ENCODE peak calls at places on chromosomes 7 and 10, in seven cellular contexts. N is cardiac muscle cell, L is hepatocyte, D is left ventricle myocardium inferior, V is sigmoid colon, E is neural progenitor cell, Z is psoas muscle. I is an unnamed sample. For H3K4me1, the result is how much of the 10 kb centered on the place peaks cover.

GRCh38 chr7:73742338-73742752 is 3.7 kb upstream of the ABHD11 start:
- DNase-seq in N (no peak), L (peak), D (no peak), V (no peak), E (peak), Z (no peak), I (peak)

GRCh38 chr7:93298671-93299070 is 66.5 kb downstream of the VPS50 start:
- DNase-seq in N (no peak), L (no peak), D (no peak), V (no peak), E (no peak), Z (no peak), I (no peak)

GRCh38 chr10:73246322-73246782 is 703 bp downstream of the DNAJC9 start:
- DNase-seq in N (no peak), L (no peak), D (no peak), V (no peak), E (no peak), Z (no peak), I (no peak)

GRCh38 chr7:1741751-1742554 is 71.9 kb downstream of the ELFN1 start:
- DNase-seq in N (no peak), L (no peak), D (peak), V (no peak), E (no peak), Z (peak), I (peak)

GRCh38 chr7:29337628-29338116 is 143.1 kb downstream of the CHN2 start:
- DNase-seq in N (no peak), L (no peak), D (no peak), V (no peak), E (no peak), Z (no peak), I (no peak)

GRCh38 chr7:80665526-80665925 is 27.1 kb downstream of the CD36 start:
- DNase-seq in N (no peak), L (no peak), D (no peak), V (no peak), E (no peak), Z (no peak), I (no peak)

GRCh38 chr7:132738254-132738653 is 162.0 kb upstream of the PLXNA4 start:
- DNase-seq in N (no peak), L (no peak), D (no peak), V (no peak), E (no peak), Z (no peak), I (no peak)

GRCh38 chr7:144812379-144813283 is 23.2 kb downstream of the TPK1 start:
- DNase-seq in N (no peak), L (no peak), D (no peak), V (no peak), E (no peak), Z (no peak), I (no peak)

GRCh38 chr7:4861673-4862072 is at the start of gene PAPOLB:
- DNase-seq in N (no peak), L (no peak), D (no peak), V (no peak), E (no peak), Z (no peak), I (no peak)

GRCh38 chr10:29689001-29689400 is 54.2 kb upstream of the SVIL start:
- DNase-seq in N (no peak), L (no peak), D (no peak), V (no peak), E (no peak), Z (no peak), I (no peak)

GRCh38 chr10:131588704-131589220 is 277.2 kb upstream of the TCERG1L start:
- DNase-seq in N (no peak), L (no peak), D (no peak), V (no peak), E (no peak), Z (no peak), I (no peak)

GRCh38 chr10:1782841-1783240 is 45.5 kb upstream of the ADARB2 start:
- DNase-seq in N (no peak), L (no peak), D (no peak), V (no peak), E (no peak), Z (no peak), I (no peak)

GRCh38 chr7:111012799-111013675 is 77.9 kb upstream of the LRRN3 start:
- DNase-seq in N (no peak), L (no peak), D (no peak), V (no peak), E (no peak), Z (no peak), I (no peak)

GRCh38 chr7:42232275-42232674 is 4.7 kb downstream of the GLI3 start:
- DNase-seq in N (no peak), L (peak), D (no peak), V (peak), E (peak), Z (peak), I (no peak)

GRCh38 chr7:54541941-54542618 is at the start of gene VSTM2A:
- DNase-seq in N (peak), L (peak), D (no peak), V (no peak), E (peak), Z (no peak), I (no peak)

GRCh38 chr7:139990142-139990535 is 72.6 kb downstream of the PARP12 start:
- DNase-seq in N (no peak), L (no peak), D (no peak), V (no peak), E (no peak), Z (no peak), I (no peak)
- H3K4me1 ChIP-seq in N (under half), L (under half), D (under half), V (under half), E (under half), Z (under half), I (under half)

GRCh38 chr10:79483299-79483698 is 29.0 kb upstream of the EIF5AL1 start:
- DNase-seq in N (no peak), L (no peak), D (no peak), V (no peak), E (no peak), Z (no peak), I (no peak)

GRCh38 chr10:79484476-79484875 is 27.9 kb upstream of the EIF5AL1 start:
- DNase-seq in N (no peak), L (no peak), D (no peak), V (no peak), E (no peak), Z (no peak), I (no peak)

GRCh38 chr10:79483948-79484347 is 28.4 kb upstream of the EIF5AL1 start:
- DNase-seq in N (no peak), L (no peak), D (peak), V (peak), E (no peak), Z (peak), I (peak)

GRCh38 chr10:79479283-79479909 is 32.9 kb upstream of the EIF5AL1 start:
- DNase-seq in N (no peak), L (no peak), D (no peak), V (no peak), E (no peak), Z (no peak), I (no peak)

DNA sequence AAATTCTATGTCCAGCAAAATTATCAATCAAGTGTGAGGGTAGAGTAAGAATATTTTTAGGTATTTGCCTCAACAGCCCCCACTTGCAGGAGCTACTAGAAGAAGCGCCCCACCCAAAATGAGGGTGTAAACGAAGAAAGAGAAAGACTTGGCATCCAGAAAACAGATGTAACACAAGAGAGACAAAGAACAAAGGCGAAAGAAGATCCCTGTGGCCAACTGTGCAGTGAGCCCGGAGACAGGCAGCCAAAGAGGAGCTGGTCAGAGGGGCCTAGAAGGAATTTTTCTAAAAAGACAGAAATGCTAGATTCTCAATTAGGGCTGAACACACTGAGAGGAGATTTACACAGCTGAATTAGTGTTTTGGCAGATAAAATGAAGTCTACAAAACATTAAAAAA is 29.6 kb upstream of the EIF5AL1 start:
- DNase-seq in N (no peak), L (no peak), D (no peak), V (no peak), E (peak), Z (no peak), I (no peak)
- TF ChIP-seq CTCF in N (no peak), L (no peak), D (no peak), V (no peak), E (no peak), Z (no peak), I (no peak)

GRCh38 chr10:80184291-80184690 is 21.0 kb downstream of the ANXA11 start:
- DNase-seq in N (no peak), L (no peak), D (no peak), V (no peak), E (no peak), Z (no peak), I (no peak)
- H3K27ac ChIP-seq in N (no peak), L (no peak), D (peak), V (no peak), E (no peak), Z (no peak), I (no peak)

DNA sequence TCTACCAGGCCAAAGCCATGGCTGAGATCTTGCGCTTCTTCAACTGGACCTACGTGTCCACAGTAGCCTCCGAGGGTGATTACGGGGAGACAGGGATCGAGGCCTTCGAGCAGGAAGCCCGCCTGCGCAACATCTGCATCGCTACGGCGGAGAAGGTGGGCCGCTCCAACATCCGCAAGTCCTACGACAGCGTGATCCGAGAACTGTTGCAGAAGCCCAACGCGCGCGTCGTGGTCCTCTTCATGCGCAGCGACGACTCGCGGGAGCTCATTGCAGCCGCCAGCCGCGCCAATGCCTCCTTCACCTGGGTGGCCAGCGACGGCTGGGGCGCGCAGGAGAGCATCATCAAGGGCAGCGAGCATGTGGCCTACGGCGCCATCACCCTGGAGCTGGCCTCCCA is 142.7 kb downstream of the GRM3 start:
- DNase-seq in N (no peak), L (no peak), D (no peak), V (no peak), E (no peak), Z (no peak), I (no peak)
- H3K4me1 ChIP-seq in N (under half), L (under half), D (under half), V (under half), E (under half), Z (under half), I (under half)